ENCODE peak calls at places on chromosomes 2 and 18, in nine cellular contexts. Y is left ventricle myocardium inferior; P is mammary epithelial cell; R is H9; G is pancreas; A is aorta; Z is A549; O is neuronal stem cell; Q is CD4-positive, alpha-beta memory T cell. W is an unnamed sample.

GRCh38 chr2:189402932-189403331 is 38.3 kb upstream of the WDR75 start:
- DNase-seq in G (no peak), A (no peak), Y (no peak), O (no peak), Z (no peak), R (no peak), Q (no peak), P (peak; percentile 66), W (no peak)

GRCh38 chr18:35076556-35076955 is 35.3 kb downstream of the MAPRE2 start:
- DNase-seq in A (no peak), Z (no peak), P (peak; percentile 46), G (no peak), Y (no peak), R (no peak), O (no peak), Q (no peak), W (no peak)

GRCh38 chr2:136874258-136874657 is 108.9 kb downstream of the THSD7B start:
- DNase-seq in Z (peak; percentile 11), Q (no peak), A (no peak), G (no peak), R (peak; percentile 29), O (peak; percentile 8), P (no peak), Y (no peak), W (no peak)

GRCh38 chr2:30666307-30666874 is 140.9 kb downstream of the CAPN13 start:
- DNase-seq in Y (no peak), P (peak; percentile 94), R (peak; percentile 21), Z (peak; percentile 98), O (no peak), A (no peak), G (no peak), Q (no peak), W (no peak)

GRCh38 chr2:218434456-218434855 is 15.5 kb downstream of the VIL1 start:
- DNase-seq in A (no peak), P (no peak), Y (no peak), O (no peak), Z (no peak), G (no peak), R (no peak), Q (no peak), W (no peak)

GRCh38 chr2:1546023-1546591 is 132.8 kb downstream of the TPO start:
- DNase-seq in R (peak; percentile 46), A (no peak), Q (peak; percentile 30), Y (no peak), O (peak; percentile 47), Z (peak; percentile 62), G (no peak), P (peak; percentile 45), W (no peak)

GRCh38 chr2:176088048-176088936 is 4.2 kb upstream of the HOXD13 start:
- DNase-seq in R (peak; percentile 85), Q (no peak), O (no peak), G (peak; percentile 48), A (no peak), P (peak; percentile 37), Y (peak; percentile 53), Z (peak; percentile 55), W (peak; percentile 80)

GRCh38 chr2:128269358-128270305 is 49.0 kb downstream of the HS6ST1 start:
- DNase-seq in P (no peak), R (peak; percentile 22), G (no peak), Z (no peak), Y (no peak), O (no peak), A (peak; percentile 42), Q (no peak), W (peak; percentile 39)

GRCh38 chr18:58991127-58991798 is 126.6 kb downstream of the ZNF532 start:
- DNase-seq in O (no peak), A (no peak), P (peak; percentile 85), Q (no peak), R (no peak), Z (no peak), G (no peak), Y (no peak), W (no peak)

GRCh38 chr2:225735844-225736243 is 336.3 kb downstream of the NYAP2 start:
- DNase-seq in R (no peak), P (peak; percentile 80), Y (no peak), O (no peak), Z (peak; percentile 51), G (no peak), Q (no peak), A (no peak), W (no peak)

DNA sequence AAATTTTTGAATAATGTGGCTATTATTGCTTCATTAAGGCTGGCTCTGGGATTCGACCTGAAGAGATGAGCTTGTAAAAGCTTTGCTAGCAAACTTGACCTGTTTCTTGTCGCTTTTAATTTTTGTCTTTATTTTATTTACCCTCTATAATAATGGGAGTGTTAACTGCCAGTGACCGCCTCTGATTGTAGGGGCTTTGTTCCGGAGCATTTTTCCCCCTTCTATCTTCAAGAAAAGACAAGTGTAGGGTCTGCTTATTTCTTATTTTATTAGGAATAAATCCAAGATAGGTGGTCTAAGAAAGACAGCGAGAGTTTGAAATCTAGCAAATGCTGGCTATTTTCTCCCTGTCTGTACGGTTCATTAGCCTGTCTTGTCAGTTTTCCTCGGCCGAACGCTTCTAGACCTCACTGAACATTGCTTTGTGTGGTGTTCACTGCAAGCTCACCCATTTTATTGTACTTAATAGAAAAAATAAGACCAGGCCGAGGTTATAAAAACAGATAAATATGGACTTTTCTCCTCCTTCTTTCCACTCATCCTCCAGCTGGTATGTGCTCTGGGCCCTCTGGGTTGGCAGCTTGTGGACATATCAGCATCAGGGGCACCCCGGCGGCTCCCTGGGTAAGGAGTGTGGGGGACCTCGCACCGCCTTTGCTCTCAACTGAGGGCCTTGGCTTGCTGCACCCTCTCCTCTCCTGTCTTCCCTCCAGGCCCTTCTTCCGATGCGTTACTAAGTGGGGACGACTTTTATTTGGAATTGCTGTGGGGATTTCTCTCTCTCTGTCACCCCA is 8.5 kb downstream of the MEIS1 start:
- DNase-seq in A (no peak), Y (no peak), P (no peak), Q (no peak), G (peak; percentile 46), O (no peak), Z (no peak), R (no peak), W (no peak)
- H3K27ac ChIP-seq in A (peak overlapping the region; percentile 100), Y (peak overlapping the region; percentile 96), P (no peak overlapping the region), Q (no peak overlapping the region), G (peak overlapping the region; percentile 99), O (no peak overlapping the region), Z (no peak overlapping the region), R (no peak overlapping the region), W (no peak overlapping the region)

GRCh38 chr2:125330133-125330532 is 1305.0 kb downstream of the CNTNAP5 start:
- DNase-seq in P (no peak), Y (no peak), A (no peak), R (no peak), Z (no peak), Q (no peak), O (no peak), G (no peak), W (no peak)
- H3K9me3 ChIP-seq in P (peaks cover 13% of the 10 kb centered on the region), Y (no peaks in the 10 kb centered on the region), A (no peaks in the 10 kb centered on the region), R (no peaks in the 10 kb centered on the region), Z (no peaks in the 10 kb centered on the region), Q (no peaks in the 10 kb centered on the region), O (no peaks in the 10 kb centered on the region), G (no peaks in the 10 kb centered on the region), W (no peaks in the 10 kb centered on the region)

GRCh38 chr2:9990735-9991134 is 39.2 kb downstream of the GRHL1 start:
- DNase-seq in A (peak; percentile 90), Z (no peak), Q (no peak), Y (peak; percentile 65), O (no peak), P (peak; percentile 12), R (no peak), G (no peak), W (peak; percentile 82)
- H3K27ac ChIP-seq in A (no peak overlapping the region), Z (no peak overlapping the region), Q (no peak overlapping the region), Y (no peak overlapping the region), O (no peak overlapping the region), P (no peak overlapping the region), R (no peak overlapping the region), G (no peak overlapping the region), W (no peak overlapping the region)

GRCh38 chr18:25298853-25299274 is 53.1 kb downstream of the ZNF521 start:
- DNase-seq in O (no peak), Q (no peak), Y (peak; percentile 25), A (no peak), Z (no peak), R (no peak), P (peak; percentile 86), G (no peak), W (peak; percentile 59)

GRCh38 chr18:25300492-25300891 is 51.5 kb downstream of the ZNF521 start:
- DNase-seq in Y (no peak), Z (no peak), A (no peak), R (no peak), Q (no peak), P (no peak), O (no peak), G (no peak), W (no peak)

GRCh38 chr18:25295624-25296138 is 56.3 kb downstream of the ZNF521 start:
- DNase-seq in A (no peak), Y (no peak), Z (no peak), P (no peak), Q (no peak), G (no peak), R (no peak), O (no peak), W (no peak)

GRCh38 chr18:25299426-25299825 is 52.5 kb downstream of the ZNF521 start:
- DNase-seq in Z (no peak), O (no peak), P (peak; percentile 69), G (no peak), Y (no peak), A (no peak), R (no peak), Q (no peak), W (no peak)

GRCh38 chr18:25299899-25300298 is 52.1 kb downstream of the ZNF521 start:
- DNase-seq in A (no peak), P (no peak), Z (no peak), Q (no peak), O (no peak), Y (no peak), R (no peak), G (no peak), W (no peak)
- H3K9me3 ChIP-seq in A (peaks cover 2% of the 10 kb centered on the region), P (no peaks in the 10 kb centered on the region), Z (no peaks in the 10 kb centered on the region), Q (no peaks in the 10 kb centered on the region), O (peaks cover 11% of the 10 kb centered on the region), Y (no peaks in the 10 kb centered on the region), R (no peaks in the 10 kb centered on the region), G (no peaks in the 10 kb centered on the region), W (no peaks in the 10 kb centered on the region)

GRCh38 chr18:76450912-76451421 is 44.1 kb downstream of the ZNF516 start:
- DNase-seq in Q (peak; percentile 4), Y (peak; percentile 63), O (peak; percentile 35), G (no peak), Z (no peak), P (peak; percentile 65), R (peak; percentile 51), A (peak; percentile 74), W (peak; percentile 63)
- H3K27ac ChIP-seq in Q (no peak overlapping the region), Y (peak overlapping the region; percentile 87), O (peak overlapping the region; percentile 67), G (peak overlapping the region; percentile 50), Z (no peak overlapping the region), P (peak overlapping the region; percentile 77), R (no peak overlapping the region), A (no peak overlapping the region), W (peak overlapping the region; percentile 84)

W was measured in right cardiac atrium.